ENCODE peak calls at places on chromosome 2, in five cellular contexts. One of them, this sample, is unnamed.

GRCh38 chr2:127100261-127101047 is 6.5 kb downstream of the BIN1 start:
- DNase-seq in HepG2: peak; percentile 79
- DNase-seq in H1: no peak
- DNase-seq in GM12878: no peak
- DNase-seq in K562: peak; percentile 32
- DNase-seq in this sample: no peak

GRCh38 chr2:16709769-16710168 is 44.1 kb upstream of the CYRIA start:
- DNase-seq in HepG2: no peak
- DNase-seq in K562: no peak
- DNase-seq in H1: no peak
- DNase-seq in GM12878: no peak
- DNase-seq in this sample: no peak

GRCh38 chr2:183269956-183270355 is 145.7 kb downstream of the NUP35 start:
- DNase-seq in H1: no peak
- DNase-seq in HepG2: no peak
- DNase-seq in K562: no peak
- DNase-seq in GM12878: no peak
- DNase-seq in this sample: no peak

GRCh38 chr2:190970170-190970569 is 43.8 kb downstream of the STAT1 start:
- DNase-seq in GM12878: no peak
- DNase-seq in HepG2: no peak
- DNase-seq in K562: no peak
- DNase-seq in H1: no peak
- DNase-seq in this sample: no peak

GRCh38 chr2:157898591-157898996 is 22.5 kb upstream of the ACVR1 start:
- DNase-seq in K562: peak; percentile 75
- DNase-seq in H1: no peak
- DNase-seq in HepG2: no peak
- DNase-seq in GM12878: no peak
- DNase-seq in this sample: no peak

GRCh38 chr2:53559302-53559967 is 208.2 kb upstream of the CHAC2 start:
- DNase-seq in K562: no peak
- DNase-seq in GM12878: no peak
- DNase-seq in HepG2: no peak
- DNase-seq in H1: no peak
- DNase-seq in this sample: no peak

GRCh38 chr2:61670591-61671503 is 132.7 kb upstream of the XPO1 start:
- DNase-seq in HepG2: no peak
- DNase-seq in K562: no peak
- DNase-seq in GM12878: peak; percentile 46
- DNase-seq in H1: no peak
- DNase-seq in this sample: no peak

GRCh38 chr2:84417453-84417852 is 41.6 kb downstream of the SUCLG1 start:
- DNase-seq in HepG2: no peak
- DNase-seq in GM12878: no peak
- DNase-seq in K562: no peak
- DNase-seq in H1: no peak
- DNase-seq in this sample: no peak

GRCh38 chr2:232838406-232838874 is 31.6 kb upstream of the SNORC start:
- DNase-seq in GM12878: peak; percentile 59
- DNase-seq in HepG2: peak; percentile 33
- DNase-seq in K562: peak; percentile 35
- DNase-seq in H1: no peak
- DNase-seq in this sample: no peak

GRCh38 chr2:211367711-211368110 is 811.3 kb downstream of the CPS1 start:
- DNase-seq in K562: no peak
- DNase-seq in HepG2: no peak
- DNase-seq in GM12878: peak; percentile 33
- DNase-seq in H1: no peak
- DNase-seq in this sample: no peak

GRCh38 chr2:232434091-232434490 is 21.9 kb upstream of the ALPI start:
- DNase-seq in HepG2: no peak
- DNase-seq in GM12878: no peak
- DNase-seq in K562: no peak
- DNase-seq in H1: no peak
- DNase-seq in this sample: no peak

GRCh38 chr2:28088970-28089369 is 198.4 kb downstream of the BABAM2 start:
- DNase-seq in K562: no peak
- DNase-seq in HepG2: no peak
- DNase-seq in GM12878: no peak
- DNase-seq in H1: no peak
- DNase-seq in this sample: no peak

GRCh38 chr2:223618172-223619035 is 16.2 kb upstream of the SCG2 start:
- DNase-seq in GM12878: no peak
- DNase-seq in K562: no peak
- DNase-seq in H1: peak; percentile 70
- DNase-seq in HepG2: no peak
- DNase-seq in this sample: peak; percentile 77

GRCh38 chr2:172927381-172928357 is 148.0 kb upstream of the MAP3K20 start:
- DNase-seq in GM12878: no peak
- DNase-seq in HepG2: no peak
- DNase-seq in K562: no peak
- DNase-seq in H1: no peak
- DNase-seq in this sample: no peak

GRCh38 chr2:143891879-143892308 is 628.0 kb downstream of the ZEB2 start:
- DNase-seq in GM12878: no peak
- DNase-seq in HepG2: no peak
- DNase-seq in H1: peak; percentile 60
- DNase-seq in K562: no peak
- DNase-seq in this sample: peak; percentile 79

GRCh38 chr2:239145106-239145505 is 255.7 kb downstream of the HDAC4 start:
- DNase-seq in K562: no peak
- DNase-seq in HepG2: no peak
- DNase-seq in H1: no peak
- DNase-seq in GM12878: no peak
- DNase-seq in this sample: no peak

GRCh38 chr2:239444626-239445625 is 44.1 kb upstream of the HDAC4 start:
- DNase-seq in H1: no peak
- DNase-seq in K562: no peak
- DNase-seq in GM12878: no peak
- DNase-seq in HepG2: peak; percentile 94
- DNase-seq in this sample: no peak

GRCh38 chr2:74206180-74206688 is 7.8 kb downstream of the MTHFD2 start:
- DNase-seq in K562: peak; percentile 51
- DNase-seq in H1: no peak
- DNase-seq in HepG2: no peak
- DNase-seq in GM12878: peak; percentile 61
- DNase-seq in this sample: no peak

GRCh38 chr2:240999001-240999791 is 778 bp downstream of the SNED1 start:
- DNase-seq in K562: no peak
- DNase-seq in HepG2: no peak
- DNase-seq in H1: peak; percentile 68
- DNase-seq in GM12878: no peak
- DNase-seq in this sample: no peak

GRCh38 chr2:217993817-217994459 is 8.9 kb downstream of the TNS1 start:
- DNase-seq in HepG2: peak; percentile 28
- DNase-seq in H1: peak; percentile 93
- DNase-seq in GM12878: no peak
- DNase-seq in K562: peak; percentile 78
- DNase-seq in this sample: peak; percentile 85

GRCh38 chr2:105187531-105187930 is 54.0 kb upstream of the GPR45 start:
- DNase-seq in HepG2: no peak
- DNase-seq in K562: no peak
- DNase-seq in GM12878: no peak
- DNase-seq in H1: no peak
- DNase-seq in this sample: no peak

GRCh38 chr2:217790195-217790594 is 212.6 kb downstream of the TNS1 start:
- DNase-seq in H1: no peak
- DNase-seq in K562: no peak
- DNase-seq in GM12878: no peak
- DNase-seq in HepG2: peak; percentile 86
- DNase-seq in this sample: no peak

GRCh38 chr2:23427976-23428375 is 43.0 kb downstream of the KLHL29 start:
- DNase-seq in HepG2: no peak
- DNase-seq in H1: no peak
- DNase-seq in GM12878: no peak
- DNase-seq in K562: no peak
- DNase-seq in this sample: no peak

GRCh38 chr2:12180046-12180445 is 433.6 kb downstream of the LPIN1 start:
- DNase-seq in GM12878: no peak
- DNase-seq in H1: no peak
- DNase-seq in K562: no peak
- DNase-seq in HepG2: no peak
- DNase-seq in this sample: no peak

GRCh38 chr2:10452334-10452733 is 4.2 kb upstream of the ODC1 start:
- DNase-seq in GM12878: no peak
- DNase-seq in H1: no peak
- DNase-seq in HepG2: peak; percentile 72
- DNase-seq in K562: no peak
- DNase-seq in this sample: no peak

GRCh38 chr2:48398285-48399135 is 131.4 kb upstream of the STON1 start:
- DNase-seq in HepG2: no peak
- DNase-seq in K562: peak; percentile 33
- DNase-seq in H1: no peak
- DNase-seq in GM12878: no peak
- DNase-seq in this sample: no peak

GRCh38 chr2:36672199-36672598 is 24.3 kb upstream of the VIT start:
- DNase-seq in GM12878: no peak
- DNase-seq in H1: no peak
- DNase-seq in HepG2: peak; percentile 52
- DNase-seq in K562: no peak
- DNase-seq in this sample: no peak
- TF ChIP-seq ATF2 in GM12878: no peak
- TF ChIP-seq ATF2 in H1: no peak
- TF ChIP-seq ATF2 in HepG2: no peak
- TF ChIP-seq ATF2 in K562: no peak
- TF ChIP-seq ATF2 in this sample: no peak

GRCh38 chr2:235773188-235773928 is 279.5 kb downstream of the AGAP1 start:
- DNase-seq in HepG2: peak; percentile 27
- DNase-seq in K562: no peak
- DNase-seq in H1: no peak
- DNase-seq in GM12878: no peak
- DNase-seq in this sample: no peak

GRCh38 chr2:235769046-235769445 is 275.2 kb downstream of the AGAP1 start:
- DNase-seq in HepG2: no peak
- DNase-seq in K562: no peak
- DNase-seq in GM12878: no peak
- DNase-seq in H1: no peak
- DNase-seq in this sample: no peak

GRCh38 chr2:235770909-235771820 is 277.3 kb downstream of the AGAP1 start:
- DNase-seq in K562: no peak
- DNase-seq in H1: no peak
- DNase-seq in HepG2: no peak
- DNase-seq in GM12878: no peak
- DNase-seq in this sample: no peak

GRCh38 chr2:235776531-235776930 is 282.7 kb downstream of the AGAP1 start:
- DNase-seq in K562: no peak
- DNase-seq in H1: no peak
- DNase-seq in GM12878: no peak
- DNase-seq in HepG2: no peak
- DNase-seq in this sample: no peak

DNA sequence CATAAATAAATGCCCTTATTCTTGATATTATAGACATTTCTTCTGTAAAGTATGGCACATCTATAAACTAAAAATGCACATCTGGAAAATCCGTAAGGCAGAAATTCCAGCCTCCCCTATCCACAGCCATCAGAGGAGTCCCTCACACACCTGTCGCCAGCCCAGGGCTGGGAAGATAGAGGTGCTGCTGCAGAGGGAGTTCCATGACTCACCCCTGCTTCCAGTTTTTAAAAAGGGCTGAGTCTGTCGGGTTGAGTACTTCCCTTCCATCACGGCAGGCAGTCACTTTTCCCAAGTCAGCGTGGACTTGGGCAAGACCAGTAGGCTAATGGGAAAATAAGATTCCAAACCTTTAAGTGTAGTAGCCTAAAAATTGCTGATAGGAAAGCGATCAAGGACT is 280.3 kb downstream of the AGAP1 start:
- DNase-seq in HepG2: no peak
- DNase-seq in H1: no peak
- DNase-seq in GM12878: no peak
- DNase-seq in K562: no peak
- DNase-seq in this sample: no peak
- TF ChIP-seq ATF2 in HepG2: no peak
- TF ChIP-seq ATF2 in H1: no peak
- TF ChIP-seq ATF2 in GM12878: no peak
- TF ChIP-seq ATF2 in K562: no peak
- TF ChIP-seq ATF2 in this sample: no peak

DNA sequence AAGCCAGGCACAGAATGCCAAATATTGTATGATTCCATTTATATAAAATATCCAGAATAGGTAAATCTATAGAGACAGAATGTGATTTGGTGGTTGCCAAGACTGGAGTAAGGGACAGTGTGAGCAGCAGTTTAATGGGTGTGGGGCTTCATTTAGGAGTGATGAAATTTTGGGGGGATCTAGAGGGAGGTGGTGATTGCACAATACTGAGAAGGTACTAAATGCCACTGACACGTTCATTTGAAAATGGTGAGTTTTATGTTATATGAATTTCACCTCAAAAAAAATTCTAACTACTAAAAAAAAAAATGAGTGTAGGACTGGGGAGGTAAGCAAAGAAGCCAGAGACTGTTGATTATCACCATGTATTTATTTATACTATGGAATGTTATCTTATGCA is 974.5 kb upstream of the ZEB2 start:
- DNase-seq in HepG2: no peak
- DNase-seq in K562: no peak
- DNase-seq in H1: no peak
- DNase-seq in GM12878: no peak
- DNase-seq in this sample: no peak
- TF ChIP-seq ATF2 in HepG2: no peak
- TF ChIP-seq ATF2 in K562: no peak
- TF ChIP-seq ATF2 in H1: no peak
- TF ChIP-seq ATF2 in GM12878: no peak
- TF ChIP-seq ATF2 in this sample: no peak

GRCh38 chr2:204504594-204504993 is 40.7 kb upstream of the PARD3B start:
- DNase-seq in HepG2: no peak
- DNase-seq in GM12878: no peak
- DNase-seq in K562: no peak
- DNase-seq in H1: no peak
- DNase-seq in this sample: no peak

GRCh38 chr2:204503869-204504268 is 41.4 kb upstream of the PARD3B start:
- DNase-seq in HepG2: no peak
- DNase-seq in K562: no peak
- DNase-seq in GM12878: no peak
- DNase-seq in H1: no peak
- DNase-seq in this sample: no peak

GRCh38 chr2:204505488-204505887 is 39.8 kb upstream of the PARD3B start:
- DNase-seq in HepG2: no peak
- DNase-seq in H1: no peak
- DNase-seq in GM12878: no peak
- DNase-seq in K562: no peak
- DNase-seq in this sample: no peak

GRCh38 chr2:204507636-204508035 is 37.6 kb upstream of the PARD3B start:
- DNase-seq in H1: no peak
- DNase-seq in K562: no peak
- DNase-seq in GM12878: no peak
- DNase-seq in HepG2: no peak
- DNase-seq in this sample: no peak

DNA sequence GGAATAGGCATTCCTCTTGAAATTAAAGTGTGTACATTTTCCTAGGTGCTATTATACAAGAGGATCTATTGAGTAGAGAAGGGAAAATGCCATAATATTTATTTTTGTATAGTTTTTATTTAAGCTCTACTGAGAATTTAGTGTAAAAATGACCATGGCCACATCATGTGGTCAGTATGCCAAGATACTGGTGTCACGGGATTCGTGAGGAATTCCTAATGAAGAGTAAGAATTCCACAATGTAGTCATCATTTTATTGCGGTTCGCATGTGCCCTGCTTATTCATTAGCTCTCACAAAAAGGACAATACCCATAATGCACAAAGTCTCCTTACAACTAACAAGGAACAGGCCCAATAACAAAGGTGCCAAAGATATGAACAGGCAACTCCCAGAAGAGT is 39.3 kb upstream of the PARD3B start:
- DNase-seq in HepG2: no peak
- DNase-seq in GM12878: no peak
- DNase-seq in H1: no peak
- DNase-seq in K562: no peak
- DNase-seq in this sample: no peak
- TF ChIP-seq ATF2 in HepG2: no peak
- TF ChIP-seq ATF2 in GM12878: no peak
- TF ChIP-seq ATF2 in H1: no peak
- TF ChIP-seq ATF2 in K562: no peak
- TF ChIP-seq ATF2 in this sample: no peak